ENCODE peak calls at places on chromosomes 3 and 15, in eight cellular contexts. One of them, this sample, is unnamed.

GRCh38 chr3:191894406-191894805 is 433.4 kb downstream of the PYDC2 start:
- DNase-seq in omental fat pad: no peak
- DNase-seq in cardiac fibroblast: no peak
- DNase-seq in Calu3: no peak
- DNase-seq in WTC11: no peak
- DNase-seq in bronchial epithelial cell: no peak
- DNase-seq in sigmoid colon: no peak
- DNase-seq in tibial artery: no peak
- DNase-seq in this sample: no peak

GRCh38 chr3:55161256-55161655 is 233.4 kb upstream of the LRTM1 start:
- DNase-seq in omental fat pad: no peak
- DNase-seq in tibial artery: no peak
- DNase-seq in bronchial epithelial cell: no peak
- DNase-seq in cardiac fibroblast: peak
- DNase-seq in Calu3: no peak
- DNase-seq in WTC11: no peak
- DNase-seq in sigmoid colon: no peak
- DNase-seq in this sample: no peak

GRCh38 chr3:2465842-2466241 is 367.2 kb downstream of the CNTN4 start:
- DNase-seq in tibial artery: no peak
- DNase-seq in cardiac fibroblast: no peak
- DNase-seq in omental fat pad: no peak
- DNase-seq in bronchial epithelial cell: no peak
- DNase-seq in WTC11: no peak
- DNase-seq in sigmoid colon: no peak
- DNase-seq in Calu3: no peak
- DNase-seq in this sample: no peak

GRCh38 chr3:10932596-10932995 is 60.0 kb upstream of the SLC6A1 start:
- DNase-seq in tibial artery: no peak
- DNase-seq in omental fat pad: no peak
- DNase-seq in WTC11: no peak
- DNase-seq in cardiac fibroblast: no peak
- DNase-seq in bronchial epithelial cell: no peak
- DNase-seq in sigmoid colon: peak
- DNase-seq in Calu3: no peak
- DNase-seq in this sample: no peak

GRCh38 chr3:188772886-188773285 is 398.9 kb upstream of the TPRG1 start:
- DNase-seq in tibial artery: no peak
- DNase-seq in omental fat pad: no peak
- DNase-seq in Calu3: no peak
- DNase-seq in bronchial epithelial cell: no peak
- DNase-seq in cardiac fibroblast: peak
- DNase-seq in sigmoid colon: no peak
- DNase-seq in WTC11: no peak
- DNase-seq in this sample: peak

GRCh38 chr3:193347507-193348501 is 30.7 kb downstream of the ATP13A5 start:
- DNase-seq in bronchial epithelial cell: peak
- DNase-seq in cardiac fibroblast: no peak
- DNase-seq in tibial artery: no peak
- DNase-seq in omental fat pad: no peak
- DNase-seq in sigmoid colon: no peak
- DNase-seq in WTC11: peak
- DNase-seq in Calu3: no peak
- DNase-seq in this sample: no peak

GRCh38 chr15:67157779-67158366 is 92.5 kb downstream of the SMAD3 start:
- DNase-seq in sigmoid colon: peak
- DNase-seq in WTC11: no peak
- DNase-seq in Calu3: no peak
- DNase-seq in bronchial epithelial cell: no peak
- DNase-seq in omental fat pad: no peak
- DNase-seq in cardiac fibroblast: no peak
- DNase-seq in tibial artery: no peak
- DNase-seq in this sample: no peak

GRCh38 chr15:100727291-100727851 is 125.0 kb downstream of the ASB7 start:
- DNase-seq in omental fat pad: no peak
- DNase-seq in Calu3: peak
- DNase-seq in bronchial epithelial cell: peak
- DNase-seq in cardiac fibroblast: peak
- DNase-seq in WTC11: no peak
- DNase-seq in tibial artery: no peak
- DNase-seq in sigmoid colon: no peak
- DNase-seq in this sample: no peak

GRCh38 chr3:9778518-9779129 is 8.9 kb upstream of the CAMK1 start:
- DNase-seq in omental fat pad: no peak
- DNase-seq in tibial artery: no peak
- DNase-seq in cardiac fibroblast: no peak
- DNase-seq in bronchial epithelial cell: no peak
- DNase-seq in Calu3: no peak
- DNase-seq in sigmoid colon: no peak
- DNase-seq in WTC11: no peak
- DNase-seq in this sample: no peak

GRCh38 chr3:29412117-29412516 is 131.2 kb downstream of the RBMS3 start:
- DNase-seq in bronchial epithelial cell: no peak
- DNase-seq in cardiac fibroblast: no peak
- DNase-seq in tibial artery: no peak
- DNase-seq in WTC11: no peak
- DNase-seq in sigmoid colon: no peak
- DNase-seq in omental fat pad: no peak
- DNase-seq in Calu3: no peak
- DNase-seq in this sample: no peak

GRCh38 chr3:123289336-123290106 is 87.8 kb downstream of the SEC22A start:
- DNase-seq in tibial artery: no peak
- DNase-seq in sigmoid colon: peak
- DNase-seq in cardiac fibroblast: no peak
- DNase-seq in WTC11: no peak
- DNase-seq in Calu3: no peak
- DNase-seq in bronchial epithelial cell: no peak
- DNase-seq in omental fat pad: no peak
- DNase-seq in this sample: no peak

GRCh38 chr3:45965281-45966052 is 22.2 kb downstream of the CXCR6 start:
- DNase-seq in Calu3: no peak
- DNase-seq in omental fat pad: no peak
- DNase-seq in sigmoid colon: no peak
- DNase-seq in cardiac fibroblast: no peak
- DNase-seq in tibial artery: no peak
- DNase-seq in WTC11: no peak
- DNase-seq in bronchial epithelial cell: no peak
- DNase-seq in this sample: no peak

GRCh38 chr3:57078366-57079220 is 18.1 kb downstream of the SPATA12 start:
- DNase-seq in sigmoid colon: peak
- DNase-seq in cardiac fibroblast: peak
- DNase-seq in tibial artery: peak
- DNase-seq in Calu3: peak
- DNase-seq in bronchial epithelial cell: peak
- DNase-seq in omental fat pad: no peak
- DNase-seq in WTC11: peak
- DNase-seq in this sample: no peak

GRCh38 chr3:53890726-53891499 is 746 bp downstream of the SELENOK start:
- DNase-seq in bronchial epithelial cell: peak
- DNase-seq in Calu3: no peak
- DNase-seq in WTC11: no peak
- DNase-seq in sigmoid colon: no peak
- DNase-seq in cardiac fibroblast: peak
- DNase-seq in omental fat pad: no peak
- DNase-seq in tibial artery: no peak
- DNase-seq in this sample: no peak

DNA sequence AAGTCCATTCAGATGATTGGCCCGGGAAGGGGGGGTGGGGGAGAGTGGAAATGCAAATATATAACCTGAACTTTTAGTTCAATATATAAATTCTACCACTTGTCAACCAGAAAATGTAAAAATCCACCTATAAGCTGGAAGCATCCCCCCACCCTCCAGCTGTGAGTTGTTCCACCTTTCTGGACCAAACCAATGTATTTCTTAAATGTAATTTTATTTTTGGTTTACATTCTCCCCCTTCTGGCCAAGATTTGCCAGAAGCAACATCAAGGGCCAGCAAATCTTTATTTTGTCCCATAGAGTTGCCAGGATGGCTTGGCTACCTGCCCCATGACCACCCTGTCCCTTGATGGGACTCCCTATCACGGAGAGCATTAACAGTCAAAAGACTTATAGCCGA is 545.7 kb downstream of the TBL1XR1 start:
- DNase-seq in bronchial epithelial cell: no peak
- DNase-seq in cardiac fibroblast: no peak
- DNase-seq in WTC11: no peak
- DNase-seq in omental fat pad: no peak
- DNase-seq in tibial artery: no peak
- DNase-seq in sigmoid colon: no peak
- DNase-seq in Calu3: no peak
- DNase-seq in this sample: no peak
- TF ChIP-seq CTCF in bronchial epithelial cell: no peak
- TF ChIP-seq CTCF in cardiac fibroblast: no peak
- TF ChIP-seq CTCF in WTC11: no peak
- TF ChIP-seq CTCF in omental fat pad: no peak
- TF ChIP-seq CTCF in tibial artery: no peak
- TF ChIP-seq CTCF in sigmoid colon: no peak
- TF ChIP-seq CTCF in Calu3: no peak
- TF ChIP-seq CTCF in this sample: no peak

GRCh38 chr15:63296195-63296594 is 18.8 kb downstream of the APH1B start:
- DNase-seq in omental fat pad: no peak
- DNase-seq in bronchial epithelial cell: no peak
- DNase-seq in Calu3: no peak
- DNase-seq in tibial artery: no peak
- DNase-seq in cardiac fibroblast: no peak
- DNase-seq in WTC11: no peak
- DNase-seq in sigmoid colon: no peak
- DNase-seq in this sample: no peak

GRCh38 chr15:63306480-63307073 is 29.2 kb downstream of the APH1B start:
- DNase-seq in bronchial epithelial cell: no peak
- DNase-seq in cardiac fibroblast: no peak
- DNase-seq in omental fat pad: no peak
- DNase-seq in WTC11: no peak
- DNase-seq in Calu3: no peak
- DNase-seq in tibial artery: no peak
- DNase-seq in sigmoid colon: no peak
- DNase-seq in this sample: no peak

GRCh38 chr15:63299981-63300575 is 22.7 kb downstream of the APH1B start:
- DNase-seq in sigmoid colon: no peak
- DNase-seq in tibial artery: no peak
- DNase-seq in Calu3: no peak
- DNase-seq in bronchial epithelial cell: no peak
- DNase-seq in WTC11: no peak
- DNase-seq in omental fat pad: no peak
- DNase-seq in cardiac fibroblast: no peak
- DNase-seq in this sample: no peak

GRCh38 chr15:63305276-63305675 is 27.9 kb downstream of the APH1B start:
- DNase-seq in Calu3: no peak
- DNase-seq in omental fat pad: no peak
- DNase-seq in sigmoid colon: no peak
- DNase-seq in tibial artery: no peak
- DNase-seq in bronchial epithelial cell: no peak
- DNase-seq in cardiac fibroblast: no peak
- DNase-seq in WTC11: no peak
- DNase-seq in this sample: no peak

DNA sequence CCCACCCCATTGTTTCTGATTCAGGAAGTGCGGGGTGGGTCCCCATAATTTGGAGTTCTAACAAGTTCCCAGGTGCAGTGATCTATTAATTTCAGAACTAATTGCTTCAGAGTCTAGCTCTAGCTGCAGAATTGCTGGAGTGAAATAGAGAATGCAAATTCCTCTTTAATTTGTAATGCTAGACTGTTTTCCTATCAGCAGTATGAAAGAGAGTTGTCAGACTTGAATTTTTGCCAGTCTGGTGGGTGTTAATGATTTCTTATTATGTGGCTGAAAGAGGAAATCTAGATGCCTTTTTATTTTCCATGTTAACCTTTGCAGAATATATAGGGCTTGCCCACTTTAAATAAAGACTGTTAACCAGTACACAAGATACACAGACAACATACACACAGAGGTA is 23.7 kb downstream of the APH1B start:
- DNase-seq in bronchial epithelial cell: no peak
- DNase-seq in Calu3: peak
- DNase-seq in cardiac fibroblast: no peak
- DNase-seq in WTC11: no peak
- DNase-seq in tibial artery: no peak
- DNase-seq in sigmoid colon: no peak
- DNase-seq in omental fat pad: no peak
- DNase-seq in this sample: no peak
- TF ChIP-seq CTCF in bronchial epithelial cell: no peak
- TF ChIP-seq CTCF in Calu3: no peak
- TF ChIP-seq CTCF in cardiac fibroblast: no peak
- TF ChIP-seq CTCF in WTC11: no peak
- TF ChIP-seq CTCF in tibial artery: no peak
- TF ChIP-seq CTCF in sigmoid colon: no peak
- TF ChIP-seq CTCF in omental fat pad: no peak
- TF ChIP-seq CTCF in this sample: no peak

GRCh38 chr3:133833267-133833666 is 27.7 kb downstream of the SRPRB start:
- DNase-seq in cardiac fibroblast: no peak
- DNase-seq in WTC11: no peak
- DNase-seq in omental fat pad: no peak
- DNase-seq in tibial artery: no peak
- DNase-seq in sigmoid colon: no peak
- DNase-seq in bronchial epithelial cell: no peak
- DNase-seq in Calu3: no peak
- DNase-seq in this sample: no peak
- TF ChIP-seq CTCF in cardiac fibroblast: no peak
- TF ChIP-seq CTCF in WTC11: no peak
- TF ChIP-seq CTCF in omental fat pad: no peak
- TF ChIP-seq CTCF in tibial artery: no peak
- TF ChIP-seq CTCF in sigmoid colon: no peak
- TF ChIP-seq CTCF in bronchial epithelial cell: no peak
- TF ChIP-seq CTCF in Calu3: no peak
- TF ChIP-seq CTCF in this sample: no peak

GRCh38 chr3:129026728-129027543 is 25.8 kb downstream of the EFCC1 start:
- DNase-seq in omental fat pad: peak
- DNase-seq in bronchial epithelial cell: peak
- DNase-seq in tibial artery: peak
- DNase-seq in Calu3: peak
- DNase-seq in sigmoid colon: peak
- DNase-seq in cardiac fibroblast: peak
- DNase-seq in WTC11: peak
- DNase-seq in this sample: no peak
- TF ChIP-seq CTCF in omental fat pad: peak
- TF ChIP-seq CTCF in bronchial epithelial cell: peak
- TF ChIP-seq CTCF in tibial artery: peak
- TF ChIP-seq CTCF in Calu3: peak
- TF ChIP-seq CTCF in sigmoid colon: peak
- TF ChIP-seq CTCF in cardiac fibroblast: no peak
- TF ChIP-seq CTCF in WTC11: no peak
- TF ChIP-seq CTCF in this sample: no peak

DNA sequence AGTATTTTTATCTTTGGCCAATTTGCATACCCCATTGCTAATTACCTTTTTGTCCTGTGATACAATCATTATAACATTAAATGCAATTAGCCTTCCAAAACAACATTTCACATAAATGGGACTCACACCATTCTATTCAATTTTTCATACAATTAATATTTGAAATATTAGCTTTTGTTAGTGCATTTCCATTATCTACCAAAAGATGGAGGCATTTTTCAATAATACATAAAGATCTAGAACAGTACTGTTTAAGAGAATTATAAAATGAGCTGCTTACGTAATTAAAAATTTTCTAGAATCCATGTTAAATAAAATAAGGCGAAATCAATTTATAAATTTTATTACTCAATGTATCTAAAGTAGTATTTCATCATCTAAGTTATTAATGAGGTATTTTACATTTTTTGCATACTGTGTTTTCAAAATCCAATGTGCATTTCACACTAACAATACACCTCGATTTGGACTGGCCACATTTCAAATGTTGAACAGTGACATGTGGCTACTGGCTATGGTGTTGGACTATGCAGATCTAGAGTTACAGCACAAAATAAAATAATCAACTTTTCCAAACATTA is 74.3 kb downstream of the TJP1 start:
- DNase-seq in omental fat pad: no peak
- DNase-seq in sigmoid colon: no peak
- DNase-seq in WTC11: no peak
- DNase-seq in Calu3: no peak
- DNase-seq in tibial artery: no peak
- DNase-seq in bronchial epithelial cell: peak
- DNase-seq in cardiac fibroblast: peak
- DNase-seq in this sample: no peak
- TF ChIP-seq CTCF in omental fat pad: no peak
- TF ChIP-seq CTCF in sigmoid colon: peak
- TF ChIP-seq CTCF in WTC11: no peak
- TF ChIP-seq CTCF in Calu3: no peak
- TF ChIP-seq CTCF in tibial artery: peak
- TF ChIP-seq CTCF in bronchial epithelial cell: peak
- TF ChIP-seq CTCF in cardiac fibroblast: peak
- TF ChIP-seq CTCF in this sample: no peak

This sample was measured in astrocyte of the cerebellum.